ENCODE peak calls at places on chromosomes 12 and 14, in seven cellular contexts. L is IMR-90, G is H9, P is H1, E is trophoblast cell, H is neuronal stem cell, F is mesendoderm. O is an unnamed sample.

GRCh38 chr14:33406766-33407165 is 468.1 kb downstream of the NPAS3 start:
- DNase-seq in L (no peak), G (no peak), P (no peak), E (no peak), H (no peak), F (no peak), O (no peak)

GRCh38 chr12:68807576-68808387 is at the start of gene MDM2:
- DNase-seq in L (peak; percentile 81), G (peak; percentile 98), P (peak; percentile 93), E (peak; percentile 87), H (peak; percentile 90), F (peak; percentile 97), O (peak; percentile 88)

GRCh38 chr12:108798551-108799221 is 58.7 kb downstream of the SSH1 start:
- DNase-seq in L (peak; percentile 86), G (no peak), P (no peak), E (no peak), H (no peak), F (no peak), O (peak; percentile 53)

GRCh38 chr12:77102691-77103090 is 37.3 kb upstream of the E2F7 start:
- DNase-seq in L (peak; percentile 79), G (no peak), P (no peak), E (no peak), H (no peak), F (no peak), O (peak; percentile 67)

GRCh38 chr12:70157099-70157498 is 86.1 kb upstream of the CNOT2 start:
- DNase-seq in L (no peak), G (no peak), P (no peak), E (no peak), H (peak; percentile 8), F (peak; percentile 32), O (no peak)

GRCh38 chr14:23646648-23647549 is 10.7 kb downstream of the DHRS2 start:
- DNase-seq in L (no peak), G (no peak), P (no peak), E (no peak), H (no peak), F (no peak), O (no peak)

GRCh38 chr12:65875635-65876034 is 51.4 kb downstream of the HMGA2 start:
- DNase-seq in L (peak; percentile 69), G (no peak), P (no peak), E (no peak), H (no peak), F (no peak), O (peak; percentile 76)

GRCh38 chr14:70515796-70516195 is 19.0 kb downstream of the ADAM20 start:
- DNase-seq in L (peak; percentile 28), G (no peak), P (no peak), E (no peak), H (no peak), F (no peak), O (no peak)

GRCh38 chr14:78403278-78403815 is 233.2 kb downstream of the NRXN3 start:
- DNase-seq in L (no peak), G (no peak), P (peak; percentile 46), E (no peak), H (no peak), F (peak; percentile 74), O (no peak)

GRCh38 chr14:100657780-100658513 is 68.7 kb upstream of the DLK1 start:
- DNase-seq in L (no peak), G (no peak), P (no peak), E (no peak), H (no peak), F (no peak), O (no peak)
- H3K23ac ChIP-seq in L (no peak overlapping the region), G (no peak overlapping the region), P (no peak overlapping the region), E (no peak overlapping the region), H (peak overlapping the region; percentile 9), F (no peak overlapping the region), O (no peak overlapping the region)

DNA sequence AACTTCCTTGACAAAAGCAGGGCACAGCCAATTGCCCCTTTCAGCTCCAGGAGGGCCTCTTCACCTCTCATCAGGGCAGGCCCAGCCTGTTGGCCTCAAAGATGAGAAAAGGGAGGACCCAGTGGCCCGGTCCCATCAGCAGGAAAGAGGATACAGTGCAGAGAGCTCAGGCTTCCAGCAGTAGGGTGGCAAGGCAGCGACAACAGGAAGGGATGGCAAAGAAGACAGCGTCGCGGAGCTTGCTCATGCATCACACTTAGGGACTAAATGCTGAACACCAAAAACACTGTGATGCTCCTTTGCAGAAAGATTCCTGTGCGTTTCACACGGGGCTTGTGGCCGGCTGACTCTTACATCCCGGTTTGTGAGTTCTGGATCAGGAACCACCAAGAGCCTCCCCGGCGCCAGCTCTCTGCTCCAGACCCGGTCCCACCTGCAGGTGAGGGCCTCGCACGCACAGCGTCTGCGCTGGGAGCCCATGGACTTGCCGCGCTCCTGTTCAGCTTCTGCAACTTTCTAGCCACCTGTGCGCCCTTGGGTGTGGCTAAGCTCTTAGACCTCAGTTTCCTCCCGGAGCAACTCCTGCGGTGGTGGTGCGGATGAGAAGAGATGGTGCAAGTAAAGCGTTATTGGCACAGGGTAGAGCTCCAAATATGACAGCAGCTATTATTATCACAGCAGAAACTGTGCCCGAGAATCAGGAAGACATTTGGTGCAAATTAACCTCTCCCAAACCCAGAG is 15.3 kb upstream of the BCL7A start:
- DNase-seq in L (no peak), G (no peak), P (no peak), E (no peak), H (no peak), F (no peak), O (no peak)
- H3K23ac ChIP-seq in L (no peak overlapping the region), G (no peak overlapping the region), P (no peak overlapping the region), E (no peak overlapping the region), H (no peak overlapping the region), F (no peak overlapping the region), O (no peak overlapping the region)

GRCh38 chr12:2919249-2919648 is 28.6 kb downstream of the TULP3 start:
- DNase-seq in L (no peak), G (no peak), P (no peak), E (no peak), H (no peak), F (no peak), O (no peak)
- H3K23ac ChIP-seq in L (no peak overlapping the region), G (no peak overlapping the region), P (no peak overlapping the region), E (no peak overlapping the region), H (no peak overlapping the region), F (no peak overlapping the region), O (no peak overlapping the region)

GRCh38 chr14:51019089-51019488 is 74.8 kb upstream of the PYGL start:
- DNase-seq in L (no peak), G (no peak), P (no peak), E (no peak), H (no peak), F (no peak), O (no peak)
- H3K23ac ChIP-seq in L (no peak overlapping the region), G (no peak overlapping the region), P (no peak overlapping the region), E (no peak overlapping the region), H (no peak overlapping the region), F (no peak overlapping the region), O (no peak overlapping the region)

GRCh38 chr14:37924622-37925021 is 283.1 kb upstream of the SSTR1 start:
- DNase-seq in L (no peak), G (no peak), P (no peak), E (no peak), H (no peak), F (no peak), O (no peak)
- H3K23ac ChIP-seq in L (no peak overlapping the region), G (no peak overlapping the region), P (no peak overlapping the region), E (no peak overlapping the region), H (no peak overlapping the region), F (no peak overlapping the region), O (no peak overlapping the region)

GRCh38 chr14:90831821-90832220 is 15.6 kb upstream of the TTC7B start:
- DNase-seq in L (no peak), G (no peak), P (no peak), E (no peak), H (no peak), F (no peak), O (no peak)
- H3K23ac ChIP-seq in L (no peak overlapping the region), G (no peak overlapping the region), P (no peak overlapping the region), E (no peak overlapping the region), H (no peak overlapping the region), F (no peak overlapping the region), O (no peak overlapping the region)

GRCh38 chr14:105070760-105071137 is 5.5 kb upstream of the GPR132 start:
- DNase-seq in L (no peak), G (no peak), P (no peak), E (no peak), H (no peak), F (no peak), O (no peak)
- H3K23ac ChIP-seq in L (no peak overlapping the region), G (no peak overlapping the region), P (no peak overlapping the region), E (no peak overlapping the region), H (no peak overlapping the region), F (no peak overlapping the region), O (no peak overlapping the region)

O was measured in mesenchymal stem cell.